ENCODE peak calls at places on chromosomes 1 and 21, in six cellular contexts. Z is SK-N-SH, C is GM12878, Y is K562, O is H1, N is HepG2. W is an unnamed sample.

GRCh38 chr1:119103764-119104163 is 36.7 kb downstream of the WARS2 start:
- DNase-seq in Z (no peak), C (no peak), Y (no peak), O (no peak), N (no peak), W (no peak)

GRCh38 chr21:46667735-46668380 is 32.4 kb downstream of the PRMT2 start:
- DNase-seq in Z (peak), C (no peak), Y (no peak), O (no peak), N (peak), W (no peak)

GRCh38 chr1:108896160-108897150 is 19.7 kb downstream of the GPSM2 start:
- DNase-seq in Z (no peak), C (no peak), Y (no peak), O (no peak), N (no peak), W (no peak)

GRCh38 chr1:147627435-147628110 is 42.8 kb downstream of the ACP6 start:
- DNase-seq in Z (peak), C (no peak), Y (peak), O (no peak), N (peak), W (peak)

GRCh38 chr1:55443175-55443933 is 228.2 kb upstream of the USP24 start:
- DNase-seq in Z (no peak), C (no peak), Y (no peak), O (no peak), N (peak), W (no peak)

GRCh38 chr1:231130509-231130908 is 31.3 kb upstream of the TRIM67 start:
- DNase-seq in Z (no peak), C (no peak), Y (no peak), O (no peak), N (no peak), W (no peak)

GRCh38 chr1:231727171-231727570 is 100.6 kb downstream of the DISC1 start:
- DNase-seq in Z (peak), C (no peak), Y (no peak), O (no peak), N (no peak), W (no peak)

GRCh38 chr1:230839166-230839565 is 29.2 kb downstream of the C1orf198 start:
- DNase-seq in Z (no peak), C (no peak), Y (no peak), O (no peak), N (no peak), W (no peak)

GRCh38 chr21:39538453-39539042 is 74.2 kb upstream of the B3GALT5 start:
- DNase-seq in Z (no peak), C (no peak), Y (no peak), O (no peak), N (no peak), W (no peak)

GRCh38 chr1:171563675-171564074 is 58.4 kb upstream of the MYOCOS start:
- DNase-seq in Z (no peak), C (no peak), Y (no peak), O (no peak), N (no peak), W (no peak)

GRCh38 chr1:25223471-25223870 is 8.8 kb downstream of the SYF2 start:
- DNase-seq in Z (no peak), C (no peak), Y (no peak), O (no peak), N (no peak), W (no peak)

GRCh38 chr1:197342044-197342565 is 74.1 kb downstream of the CRB1 start:
- DNase-seq in Z (no peak), C (no peak), Y (no peak), O (no peak), N (no peak), W (no peak)

GRCh38 chr1:29896791-29897725 is 660.7 kb downstream of the PTPRU start:
- DNase-seq in Z (no peak), C (no peak), Y (no peak), O (no peak), N (no peak), W (no peak)

GRCh38 chr1:210293191-210293607 is 35.5 kb upstream of the HHAT start:
- DNase-seq in Z (no peak), C (no peak), Y (no peak), O (no peak), N (no peak), W (no peak)

GRCh38 chr1:23875382-23875781 is 7.3 kb upstream of the FUCA1 start:
- DNase-seq in Z (no peak), C (no peak), Y (no peak), O (no peak), N (no peak), W (no peak)

GRCh38 chr1:241934843-241935242 is 22.7 kb upstream of the BECN2 start:
- DNase-seq in Z (no peak), C (no peak), Y (no peak), O (no peak), N (no peak), W (no peak)

GRCh38 chr1:172326171-172326570 is 94.3 kb upstream of the C1orf105 start:
- DNase-seq in Z (no peak), C (no peak), Y (no peak), O (no peak), N (no peak), W (no peak)

GRCh38 chr1:2555634-2556276 is 416 bp upstream of the TNFRSF14 start:
- DNase-seq in Z (no peak), C (no peak), Y (no peak), O (no peak), N (no peak), W (peak)

GRCh38 chr1:195153107-195153506 is 1455.1 kb downstream of the KCNT2 start:
- DNase-seq in Z (no peak), C (no peak), Y (no peak), O (no peak), N (no peak), W (no peak)

GRCh38 chr1:3799976-3800685 is 3.8 kb upstream of the LRRC47 start:
- DNase-seq in Z (no peak), C (no peak), Y (no peak), O (no peak), N (no peak), W (no peak)

GRCh38 chr1:156320560-156320959 is 17.5 kb downstream of the CCT3 start:
- DNase-seq in Z (no peak), C (no peak), Y (no peak), O (no peak), N (no peak), W (no peak)

GRCh38 chr1:36964830-36965229 is 69.5 kb downstream of the GRIK3 start:
- DNase-seq in Z (no peak), C (no peak), Y (no peak), O (no peak), N (no peak), W (no peak)

GRCh38 chr1:155967410-155968400 is 10.6 kb downstream of the ARHGEF2 start:
- DNase-seq in Z (peak), C (no peak), Y (no peak), O (no peak), N (peak), W (peak)

GRCh38 chr1:5734996-5735395 is 257.2 kb downstream of the NPHP4 start:
- DNase-seq in Z (no peak), C (no peak), Y (no peak), O (no peak), N (no peak), W (no peak)

GRCh38 chr1:213549982-213550381 is 437.8 kb upstream of the PROX1 start:
- DNase-seq in Z (no peak), C (no peak), Y (no peak), O (no peak), N (no peak), W (no peak)

GRCh38 chr1:66247415-66248208 is 286.3 kb upstream of the SGIP1 start:
- DNase-seq in Z (no peak), C (no peak), Y (no peak), O (no peak), N (no peak), W (no peak)

GRCh38 chr1:153333902-153334301 is 14.7 kb downstream of the PGLYRP4 start:
- DNase-seq in Z (no peak), C (no peak), Y (no peak), O (no peak), N (no peak), W (no peak)

GRCh38 chr1:166089804-166090203 is 77.0 kb downstream of the FAM78B start:
- DNase-seq in Z (peak), C (peak), Y (no peak), O (no peak), N (no peak), W (no peak)

GRCh38 chr1:182595641-182596240 is 6.7 kb upstream of the RNASEL start:
- DNase-seq in Z (peak), C (no peak), Y (peak), O (no peak), N (peak), W (peak)

GRCh38 chr1:166905930-166906329 is 29.9 kb upstream of the TADA1 start:
- DNase-seq in Z (no peak), C (no peak), Y (no peak), O (no peak), N (no peak), W (no peak)

GRCh38 chr1:208155243-208155642 is 88.9 kb downstream of the PLXNA2 start:
- DNase-seq in Z (no peak), C (no peak), Y (no peak), O (no peak), N (no peak), W (no peak)

GRCh38 chr1:30284728-30285460 is 438.5 kb downstream of the MATN1 start:
- DNase-seq in Z (no peak), C (no peak), Y (no peak), O (no peak), N (no peak), W (no peak)

GRCh38 chr1:12194666-12195216 is 27.9 kb downstream of the TNFRSF1B start:
- DNase-seq in Z (no peak), C (no peak), Y (no peak), O (no peak), N (no peak), W (no peak)

GRCh38 chr21:26834181-26834945 is 10.8 kb downstream of the ADAMTS1 start:
- DNase-seq in Z (no peak), C (no peak), Y (no peak), O (no peak), N (no peak), W (no peak)

GRCh38 chr1:26530898-26531598 is 1.5 kb downstream of the RPS6KA1 start:
- DNase-seq in Z (peak), C (no peak), Y (peak), O (peak), N (peak), W (peak)

GRCh38 chr1:37930246-37931142 is 16.4 kb downstream of the INPP5B start:
- DNase-seq in Z (no peak), C (no peak), Y (peak), O (no peak), N (peak), W (peak)

GRCh38 chr1:222457513-222457912 is 90.4 kb downstream of the HHIPL2 start:
- DNase-seq in Z (no peak), C (no peak), Y (no peak), O (no peak), N (no peak), W (no peak)

GRCh38 chr1:15154480-15155036 is 1.0 kb downstream of the TMEM51 start:
- DNase-seq in Z (peak), C (no peak), Y (peak), O (no peak), N (no peak), W (no peak)

GRCh38 chr1:15157524-15158399 is 4.2 kb downstream of the TMEM51 start:
- DNase-seq in Z (no peak), C (no peak), Y (no peak), O (no peak), N (no peak), W (no peak)

GRCh38 chr1:15156807-15157380 is 3.3 kb downstream of the TMEM51 start:
- DNase-seq in Z (no peak), C (no peak), Y (no peak), O (no peak), N (no peak), W (no peak)

GRCh38 chr1:15155191-15155590 is 1.6 kb downstream of the TMEM51 start:
- DNase-seq in Z (no peak), C (no peak), Y (no peak), O (no peak), N (no peak), W (no peak)

GRCh38 chr1:15155760-15156743 is 2.5 kb downstream of the TMEM51 start:
- DNase-seq in Z (peak), C (peak), Y (no peak), O (no peak), N (no peak), W (no peak)
- TF ChIP-seq GABPA in Z (no peak), C (no peak), Y (no peak), O (no peak), N (no peak), W (no peak)

DNA sequence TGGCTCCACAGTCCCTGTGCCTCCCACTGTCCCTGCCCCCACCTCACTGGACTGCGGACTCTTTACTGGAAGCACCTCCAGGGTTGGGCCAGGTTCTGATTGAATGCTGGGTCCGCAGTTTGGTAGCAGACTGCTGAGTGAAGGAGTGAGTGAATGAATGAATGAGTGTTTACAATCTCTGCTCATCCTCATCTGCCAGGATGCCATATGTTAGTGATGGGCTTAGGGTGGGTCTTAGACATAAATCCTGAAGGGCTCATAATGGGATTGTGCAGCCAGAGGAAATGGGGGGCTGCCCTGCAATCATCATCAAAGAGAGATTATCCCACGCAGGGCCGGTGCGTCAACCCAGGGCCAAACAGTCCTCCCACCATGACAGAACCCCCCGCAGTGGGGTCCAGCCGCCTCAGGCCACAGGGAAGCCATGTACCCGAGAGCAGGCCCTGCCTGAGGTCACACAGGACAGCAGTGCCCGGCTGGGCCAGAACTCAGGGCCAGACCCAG is 26.1 kb downstream of the SLC1A7 start:
- DNase-seq in Z (peak), C (no peak), Y (no peak), O (no peak), N (no peak), W (no peak)
- TF ChIP-seq GABPA in Z (no peak), C (no peak), Y (no peak), O (no peak), N (no peak), W (no peak)

GRCh38 chr1:47805826-47806450 is 191.2 kb downstream of the TRABD2B start:
- DNase-seq in Z (peak), C (no peak), Y (no peak), O (no peak), N (no peak), W (no peak)

GRCh38 chr1:47805020-47805419 is 192.2 kb downstream of the TRABD2B start:
- DNase-seq in Z (no peak), C (no peak), Y (no peak), O (no peak), N (no peak), W (no peak)

GRCh38 chr1:47809301-47810084 is 187.7 kb downstream of the TRABD2B start:
- DNase-seq in Z (no peak), C (no peak), Y (no peak), O (no peak), N (peak), W (no peak)

GRCh38 chr1:47808612-47809011 is 188.6 kb downstream of the TRABD2B start:
- DNase-seq in Z (no peak), C (no peak), Y (no peak), O (no peak), N (no peak), W (no peak)

DNA sequence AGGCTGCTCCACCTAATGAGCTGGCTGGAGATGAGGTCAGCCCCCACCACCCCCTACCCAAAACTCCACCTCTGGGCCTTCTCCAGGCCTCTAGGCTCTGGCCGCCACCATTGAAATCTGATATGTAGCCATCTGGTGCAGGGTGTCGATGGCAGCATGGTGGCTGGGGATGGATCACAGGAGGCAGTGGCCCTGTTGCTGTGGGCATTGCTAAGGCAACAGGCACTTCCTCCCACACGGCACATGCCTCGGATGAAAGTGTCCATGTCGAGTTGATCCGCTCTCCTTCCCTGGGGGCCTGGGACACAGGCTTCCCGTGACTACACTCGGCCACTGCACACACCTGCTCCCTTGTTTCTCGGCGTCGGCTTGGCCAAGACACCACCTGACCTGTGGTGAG is 193.1 kb downstream of the TRABD2B start:
- DNase-seq in Z (peak), C (no peak), Y (no peak), O (no peak), N (no peak), W (no peak)
- TF ChIP-seq GABPA in Z (no peak), C (no peak), Y (no peak), O (no peak), N (no peak), W (no peak)

DNA sequence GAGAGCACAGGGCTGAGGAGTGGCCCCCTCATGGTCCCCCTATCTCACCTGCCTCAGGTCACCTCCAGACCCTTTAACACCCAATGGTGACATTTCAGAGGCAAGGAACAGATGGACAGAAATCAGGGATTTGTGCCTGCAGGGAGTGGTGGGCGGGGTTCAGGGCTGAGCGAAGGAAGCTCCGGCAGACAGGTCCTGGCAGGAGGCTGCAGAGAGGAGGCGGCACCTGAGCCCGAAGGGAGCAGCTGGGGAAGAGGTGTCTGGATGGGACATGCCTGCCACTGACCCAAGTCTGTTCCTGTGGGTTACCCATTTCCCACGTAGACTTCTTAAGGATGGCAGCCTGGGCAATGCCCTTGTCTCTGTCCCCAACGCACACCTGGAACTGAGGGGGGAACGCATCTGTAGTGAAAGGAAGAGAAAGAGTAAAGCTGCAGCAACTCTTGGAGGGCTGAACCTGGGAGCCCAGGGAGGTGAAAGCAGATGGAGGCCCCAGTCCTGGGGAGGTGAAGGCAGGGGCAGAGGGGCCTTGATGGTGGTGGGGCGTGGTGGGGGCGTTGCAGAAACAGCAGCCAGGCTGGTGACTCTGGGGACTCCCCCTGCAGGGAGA is 61.6 kb upstream of the ADARB1 start:
- DNase-seq in Z (no peak), C (no peak), Y (no peak), O (peak), N (no peak), W (no peak)
- TF ChIP-seq GABPA in Z (no peak), C (no peak), Y (no peak), O (no peak), N (no peak), W (no peak)